ENCODE peak calls at places on chromosomes 4 and X, in seven cellular contexts. D is GM12878, B is HepG2, C is K562, E is HCT116, U is H1, S is SK-N-SH. Z is an unnamed sample.

GRCh38 chrX:104253567-104254441 is 929 bp downstream of the ESX1 start:
- DNase-seq in D (no peak), B (no peak), C (no peak), E (no peak), U (peak; percentile 60), S (peak; percentile 34), Z (no peak)

GRCh38 chr4:60461551-60461950 is 738.6 kb upstream of the ADGRL3 start:
- DNase-seq in D (no peak), B (no peak), C (no peak), E (no peak), U (no peak), S (no peak), Z (no peak)

GRCh38 chr4:86223472-86223871 is 136.4 kb downstream of the MAPK10 start:
- DNase-seq in D (no peak), B (peak; percentile 38), C (peak; percentile 27), E (peak; percentile 66), U (peak; percentile 79), S (peak; percentile 11), Z (no peak)

GRCh38 chrX:121161501-121161933 is 114.1 kb downstream of the GLUD2 start:
- DNase-seq in D (peak; percentile 9), B (no peak), C (peak; percentile 68), E (no peak), U (no peak), S (no peak), Z (no peak)

GRCh38 chr4:41701961-41702360 is 46.6 kb downstream of the PHOX2B start:
- DNase-seq in D (no peak), B (no peak), C (no peak), E (no peak), U (no peak), S (no peak), Z (no peak)

GRCh38 chr4:179671609-179672008 is 2229.4 kb upstream of the AGA start:
- DNase-seq in D (no peak), B (no peak), C (no peak), E (no peak), U (no peak), S (peak; percentile 4), Z (no peak)

GRCh38 chr4:94488667-94489066 is 36.9 kb downstream of the PDLIM5 start:
- DNase-seq in D (no peak), B (no peak), C (no peak), E (no peak), U (no peak), S (no peak), Z (peak; percentile 29)

GRCh38 chr4:107888237-107888636 is 43.1 kb upstream of the CYP2U1 start:
- DNase-seq in D (no peak), B (no peak), C (no peak), E (no peak), U (no peak), S (no peak), Z (peak; percentile 33)

GRCh38 chrX:11244641-11245040 is 48.6 kb upstream of the AMELX start:
- DNase-seq in D (no peak), B (no peak), C (no peak), E (no peak), U (no peak), S (no peak), Z (no peak)

GRCh38 chr4:128635141-128635911 is 174.2 kb upstream of the JADE1 start:
- DNase-seq in D (no peak), B (peak; percentile 15), C (peak; percentile 42), E (no peak), U (peak; percentile 42), S (no peak), Z (no peak)

GRCh38 chrX:34810911-34811310 is 131.7 kb upstream of the FAM47B start:
- DNase-seq in D (no peak), B (no peak), C (no peak), E (no peak), U (no peak), S (no peak), Z (no peak)

GRCh38 chrX:46140272-46140671 is 404.9 kb downstream of the ZNF674 start:
- DNase-seq in D (no peak), B (no peak), C (no peak), E (no peak), U (no peak), S (no peak), Z (no peak)

GRCh38 chrX:41666251-41666650 is 22.5 kb upstream of the GPR34 start:
- DNase-seq in D (no peak), B (no peak), C (no peak), E (no peak), U (no peak), S (no peak), Z (no peak)

GRCh38 chr4:159137176-159137575 is 34.3 kb downstream of the RAPGEF2 start:
- DNase-seq in D (no peak), B (no peak), C (no peak), E (no peak), U (no peak), S (no peak), Z (no peak)

GRCh38 chr4:110196206-110196870 is 2.1 kb downstream of the ELOVL6 start:
- DNase-seq in D (no peak), B (peak; percentile 41), C (peak; percentile 76), E (no peak), U (peak; percentile 84), S (peak; percentile 79), Z (peak; percentile 7)

GRCh38 chrX:110569506-110569905 is 210.9 kb downstream of the RTL9 start:
- DNase-seq in D (no peak), B (no peak), C (no peak), E (no peak), U (no peak), S (no peak), Z (no peak)

GRCh38 chr4:107213880-107214279 is 177.8 kb upstream of the DKK2 start:
- DNase-seq in D (no peak), B (no peak), C (no peak), E (no peak), U (no peak), S (no peak), Z (no peak)

GRCh38 chr4:73213917-73214663 is 44.5 kb downstream of the ANKRD17 start:
- DNase-seq in D (no peak), B (no peak), C (no peak), E (no peak), U (no peak), S (no peak), Z (no peak)

GRCh38 chr4:6345096-6345830 is 75.6 kb downstream of the WFS1 start:
- DNase-seq in D (no peak), B (no peak), C (no peak), E (no peak), U (no peak), S (no peak), Z (no peak)

GRCh38 chrX:1026263-1027015 is 186.0 kb downstream of the CRLF2 start:
- DNase-seq in D (peak; percentile 63), B (no peak), C (no peak), E (no peak), U (no peak), S (no peak), Z (no peak)

GRCh38 chr4:12116009-12116542 is 687.4 kb upstream of the HS3ST1 start:
- DNase-seq in D (no peak), B (no peak), C (no peak), E (no peak), U (no peak), S (no peak), Z (no peak)

GRCh38 chrX:56623316-56623715 is 59.9 kb downstream of the UBQLN2 start:
- DNase-seq in D (no peak), B (no peak), C (no peak), E (no peak), U (no peak), S (no peak), Z (no peak)

GRCh38 chrX:123188081-123188480 is 4.0 kb downstream of the GRIA3 start:
- DNase-seq in D (no peak), B (no peak), C (no peak), E (no peak), U (no peak), S (no peak), Z (no peak)

GRCh38 chr4:124262211-124263179 is 450.0 kb downstream of the ANKRD50 start:
- DNase-seq in D (peak; percentile 11), B (peak; percentile 53), C (peak; percentile 61), E (peak; percentile 79), U (peak; percentile 52), S (peak; percentile 49), Z (peak; percentile 80)

GRCh38 chrX:43002526-43003203 is 224.7 kb upstream of the PPP1R2C start:
- DNase-seq in D (peak; percentile 51), B (no peak), C (no peak), E (no peak), U (no peak), S (no peak), Z (no peak)

GRCh38 chr4:3313556-3314228 is 20.9 kb downstream of the RGS12 start:
- DNase-seq in D (no peak), B (no peak), C (peak; percentile 51), E (no peak), U (no peak), S (no peak), Z (no peak)

GRCh38 chrX:71622347-71623104 is 4.2 kb upstream of the CXCR3 start:
- DNase-seq in D (peak; percentile 68), B (peak; percentile 58), C (peak; percentile 23), E (peak; percentile 19), U (peak; percentile 53), S (peak; percentile 35), Z (peak; percentile 68)

DNA sequence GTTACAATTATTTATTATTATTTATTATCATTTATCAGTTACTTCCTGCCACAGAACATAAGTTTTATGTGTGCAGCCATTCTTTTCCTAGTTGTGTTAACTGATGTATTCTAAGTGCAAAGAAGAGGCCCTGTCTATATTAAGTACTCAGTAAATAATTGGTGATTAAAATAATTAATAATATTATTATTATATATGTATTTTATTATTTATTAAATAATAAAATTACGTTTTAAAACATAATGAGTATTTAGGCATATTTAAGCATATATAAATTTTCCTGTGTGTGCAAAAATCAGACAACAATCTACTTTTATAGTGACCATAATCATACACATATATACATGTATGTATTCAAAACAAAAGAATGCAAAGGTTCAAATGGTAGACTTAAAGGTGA is 1871.6 kb upstream of the IGFBP7 start:
- DNase-seq in D (no peak), B (no peak), C (no peak), E (no peak), U (no peak), S (no peak), Z (no peak)
- TF ChIP-seq JUND in D (no peak), B (no peak), C (no peak), E (no peak), U (no peak), S (no peak), Z (no peak)

GRCh38 chr4:140088317-140088967 is 65.5 kb downstream of the MAML3 start:
- DNase-seq in D (no peak), B (no peak), C (no peak), E (no peak), U (no peak), S (no peak), Z (no peak)
- TF ChIP-seq JUND in D (no peak), B (no peak), C (no peak), E (no peak), U (no peak), S (no peak), Z (no peak)

GRCh38 chrX:2495595-2495994 is 5.2 kb downstream of the DHRSX start:
- DNase-seq in D (no peak), B (no peak), C (no peak), E (no peak), U (no peak), S (no peak), Z (no peak)
- TF ChIP-seq JUND in D (no peak), B (no peak), C (no peak), E (no peak), U (no peak), S (no peak), Z (no peak)

DNA sequence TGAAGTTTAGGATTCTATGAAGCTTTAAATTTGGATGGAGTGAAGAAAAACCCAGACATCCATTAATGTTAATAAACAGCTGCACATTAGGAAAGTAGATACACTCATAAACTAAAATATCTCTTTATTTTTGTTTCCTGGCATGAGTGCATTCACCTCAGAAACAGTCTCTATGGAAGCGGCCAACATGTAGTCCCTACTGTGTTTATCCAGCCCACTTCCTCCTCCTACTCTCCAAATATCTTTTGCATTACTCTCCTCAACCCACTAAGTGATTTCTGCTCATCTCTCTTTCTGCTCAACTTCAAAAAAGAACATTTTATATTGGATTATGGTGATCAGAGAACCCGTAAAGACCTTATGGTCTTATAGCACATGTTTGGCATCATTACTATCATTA is 180.3 kb upstream of the MXRA5 start:
- DNase-seq in D (no peak), B (no peak), C (no peak), E (no peak), U (no peak), S (no peak), Z (no peak)
- TF ChIP-seq JUND in D (no peak), B (no peak), C (no peak), E (no peak), U (no peak), S (no peak), Z (no peak)

Z was measured in T47D.